ENCODE peak calls at places on chromosomes 1 and 21, in five cellular contexts. X is ovary; F is stimulated activated CD4-positive, alpha-beta T cell treated with anti-CD3 and anti-CD28 coated beads, Interleukin-12 subunit alpha, Interleukin-12 subunit beta, amount 100 ng/mL, for 4 hours; B is Caki2; I is NCI-H1694 treated with DMSO at 0.1 percent for 48 hours. L is an unnamed sample.

GRCh38 chr1:12478612-12478985 is 139.4 kb downstream of the DHRS3 start:
- DNase-seq in X (peak; percentile 67), F (no peak), B (no peak), I (no peak), L (no peak)

GRCh38 chr1:235527196-235527814 is 23.1 kb upstream of the B3GALNT2 start:
- DNase-seq in X (no peak), F (no peak), B (no peak), I (no peak), L (no peak)

GRCh38 chr1:47984175-47984789 is 12.9 kb downstream of the TRABD2B start:
- DNase-seq in X (peak; percentile 38), F (no peak), B (no peak), I (no peak), L (no peak)

GRCh38 chr1:9873992-9874391 is 36.1 kb downstream of the CTNNBIP1 start:
- DNase-seq in X (no peak), F (no peak), B (no peak), I (no peak), L (no peak)

GRCh38 chr1:167502719-167503452 is 15.4 kb downstream of the CD247 start:
- DNase-seq in X (no peak), F (no peak), B (no peak), I (no peak), L (no peak)

GRCh38 chr1:68570859-68571258 is 74.0 kb upstream of the DEPDC1 start:
- DNase-seq in X (no peak), F (no peak), B (no peak), I (peak; percentile 14), L (no peak)

GRCh38 chr1:31984419-31985347 is 29.0 kb upstream of the KHDRBS1 start:
- DNase-seq in X (no peak), F (no peak), B (no peak), I (no peak), L (peak; percentile 20)

GRCh38 chr1:202349263-202349928 is 897 bp downstream of the PPP1R12B start:
- DNase-seq in X (no peak), F (no peak), B (no peak), I (no peak), L (no peak)

GRCh38 chr1:235067396-235068154 is 61.1 kb downstream of the TOMM20 start:
- DNase-seq in X (peak; percentile 51), F (no peak), B (peak; percentile 98), I (no peak), L (no peak)

GRCh38 chr1:38029725-38030511 is 16.7 kb downstream of the POU3F1 start:
- DNase-seq in X (peak; percentile 55), F (peak; percentile 74), B (peak; percentile 85), I (no peak), L (peak; percentile 81)

GRCh38 chr1:231630558-231631205 is 4.1 kb downstream of the DISC1 start:
- DNase-seq in X (no peak), F (no peak), B (no peak), I (no peak), L (no peak)

GRCh38 chr1:201912832-201913231 is 24.1 kb downstream of the SHISA4 start:
- DNase-seq in X (peak; percentile 78), F (no peak), B (no peak), I (no peak), L (no peak)

GRCh38 chr1:229572286-229572685 is 13.8 kb upstream of the ABCB10 start:
- DNase-seq in X (no peak), F (no peak), B (no peak), I (no peak), L (no peak)

GRCh38 chr21:39048574-39048973 is 134.7 kb downstream of the PSMG1 start:
- DNase-seq in X (no peak), F (no peak), B (no peak), I (no peak), L (no peak)

GRCh38 chr1:248618878-248619277 is 16.0 kb downstream of the OR2T11 start:
- DNase-seq in X (peak; percentile 48), F (peak; percentile 46), B (peak; percentile 0), I (peak; percentile 67), L (peak; percentile 35)

GRCh38 chr21:46459356-46460112 is 843 bp downstream of the DIP2A start:
- DNase-seq in X (peak; percentile 63), F (peak; percentile 7), B (no peak), I (no peak), L (peak; percentile 3)

GRCh38 chr1:230815277-230815676 is 53.0 kb downstream of the C1orf198 start:
- DNase-seq in X (no peak), F (no peak), B (no peak), I (no peak), L (no peak)